ENCODE peak calls at places on chromosome 1, in four cellular contexts. R, E, W and N are unnamed samples.

GRCh38 chr1:220217383-220217988 is 54.8 kb downstream of the RAB3GAP2 start:
- DNase-seq in R (no peak), E (peak; percentile 57), W (no peak), N (no peak)

GRCh38 chr1:8219530-8219929 is 98.4 kb upstream of the SLC45A1 start:
- DNase-seq in R (no peak), E (no peak), W (no peak), N (no peak)

GRCh38 chr1:114153051-114153620 is 533 bp downstream of the SYT6 start:
- DNase-seq in R (no peak), E (no peak), W (no peak), N (no peak)

GRCh38 chr1:18290740-18291412 is 183.3 kb downstream of the IGSF21 start:
- DNase-seq in R (no peak), E (no peak), W (no peak), N (no peak)

GRCh38 chr1:229892515-229893117 is 174.4 kb upstream of the GALNT2 start:
- DNase-seq in R (no peak), E (no peak), W (no peak), N (no peak)

GRCh38 chr1:10402729-10403274 is 3.9 kb downstream of the PGD start:
- DNase-seq in R (no peak), E (no peak), W (no peak), N (no peak)

GRCh38 chr1:92756537-92756936 is 28.4 kb downstream of the EVI5 start:
- DNase-seq in R (no peak), E (no peak), W (no peak), N (no peak)

GRCh38 chr1:18724001-18724411 is 93.4 kb downstream of the PAX7 start:
- DNase-seq in R (no peak), E (no peak), W (no peak), N (no peak)

GRCh38 chr1:198678301-198678836 is 39.5 kb downstream of the PTPRC start:
- DNase-seq in R (peak; percentile 73), E (no peak), W (no peak), N (no peak)

GRCh38 chr1:15288173-15288926 is 41.3 kb downstream of the FHAD1 start:
- DNase-seq in R (no peak), E (no peak), W (no peak), N (peak; percentile 22)

GRCh38 chr1:229035054-229035747 is 235.7 kb upstream of the RAB4A start:
- DNase-seq in R (no peak), E (no peak), W (no peak), N (no peak)